ENCODE peak calls at places on chromosome 12, in ten cellular contexts. I is body of pancreas, B is testis, V is uterus, Z is heart left ventricle, K is vagina, G is HCT116, E is IMR-90, O is upper lobe of left lung, T is breast epithelium. N is an unnamed sample.
A peak's percentile ranks its signal among the peaks of the same experiment; 100 is the strongest.

GRCh38 chr12:8032242-8033152 is at the start of gene FOXJ2:
- DNase-seq in E (peak; percentile 58), B (peak; percentile 71), G (no peak), I (peak; percentile 85), T (peak; percentile 77), V (peak; percentile 86), Z (peak; percentile 89), K (no peak), O (peak; percentile 81), N (peak; percentile 85)

GRCh38 chr12:66111605-66112004 is 18.9 kb downstream of the LLPH start:
- DNase-seq in K (no peak), B (no peak), Z (no peak), T (no peak), O (no peak), I (no peak), E (no peak), G (no peak), V (no peak), N (no peak)

GRCh38 chr12:26680724-26681455 is 152.1 kb downstream of the ITPR2 start:
- DNase-seq in T (no peak), B (no peak), G (no peak), I (no peak), E (peak; percentile 63), K (no peak), Z (no peak), O (no peak), V (no peak), N (no peak)

GRCh38 chr12:116077431-116077830 is 200.1 kb downstream of the MED13L start:
- DNase-seq in E (no peak), B (no peak), T (no peak), Z (no peak), I (no peak), V (no peak), G (no peak), K (no peak), O (no peak), N (no peak)

GRCh38 chr12:76927170-76927784 is 48.5 kb upstream of the CSRP2 start:
- DNase-seq in Z (no peak), G (peak; percentile 27), O (no peak), B (peak; percentile 29), E (peak; percentile 57), I (no peak), K (no peak), T (no peak), V (no peak), N (no peak)

GRCh38 chr12:86006727-86007126 is 132.6 kb downstream of the NTS start:
- DNase-seq in V (no peak), Z (no peak), O (no peak), B (no peak), T (no peak), G (no peak), K (no peak), E (no peak), I (no peak), N (no peak)

GRCh38 chr12:128968668-128969067 is 115.4 kb downstream of the GLT1D1 start:
- DNase-seq in G (no peak), Z (no peak), E (no peak), I (no peak), K (no peak), B (no peak), T (no peak), O (no peak), V (no peak), N (no peak)

GRCh38 chr12:124842073-124842749 is 21.5 kb downstream of the SCARB1 start:
- DNase-seq in V (no peak), T (no peak), B (peak; percentile 68), E (no peak), Z (no peak), O (no peak), G (no peak), I (no peak), K (no peak), N (no peak)

GRCh38 chr12:12839886-12840285 is 26.7 kb downstream of the DDX47 start:
- DNase-seq in E (peak; percentile 87), B (no peak), K (no peak), T (peak; percentile 36), I (peak; percentile 27), Z (no peak), O (peak; percentile 74), G (peak; percentile 90), V (no peak), N (no peak)

GRCh38 chr12:32454075-32454474 is 54.7 kb downstream of the FGD4 start:
- DNase-seq in I (no peak), K (no peak), T (no peak), O (no peak), G (peak; percentile 35), V (no peak), B (no peak), E (peak; percentile 67), Z (no peak), N (no peak)

GRCh38 chr12:24719293-24719721 is 229.6 kb downstream of the BCAT1 start:
- DNase-seq in I (no peak), K (no peak), Z (no peak), B (no peak), G (no peak), T (no peak), E (peak; percentile 78), O (no peak), V (no peak), N (no peak)

GRCh38 chr12:93089805-93090569 is 160.9 kb upstream of the EEA1 start:
- DNase-seq in T (no peak), V (no peak), B (no peak), E (peak; percentile 99), G (peak; percentile 89), O (no peak), I (no peak), Z (no peak), K (no peak), N (no peak)

GRCh38 chr12:67996347-67996746 is 7.1 kb downstream of the IFNG-AS1 start:
- DNase-seq in I (no peak), T (no peak), G (no peak), B (no peak), E (no peak), Z (no peak), K (no peak), V (no peak), O (no peak), N (no peak)

GRCh38 chr12:121301876-121302275 is 5.4 kb upstream of the CAMKK2 start:
- DNase-seq in T (no peak), E (no peak), Z (no peak), G (no peak), V (no peak), I (no peak), B (no peak), K (no peak), O (no peak), N (no peak)

GRCh38 chr12:84811291-84811690 is 101.3 kb downstream of the SLC6A15 start:
- DNase-seq in E (peak; percentile 10), O (no peak), B (no peak), T (no peak), G (no peak), I (no peak), V (no peak), Z (no peak), K (no peak), N (no peak)

GRCh38 chr12:113297621-113298471 is 37.1 kb downstream of the SLC8B1 start:
- DNase-seq in Z (no peak), G (no peak), V (no peak), K (no peak), B (no peak), I (no peak), E (no peak), O (no peak), T (no peak), N (no peak)

GRCh38 chr12:68792952-68793351 is 15.0 kb upstream of the MDM2 start:
- DNase-seq in T (no peak), O (no peak), I (no peak), G (peak; percentile 59), Z (no peak), B (no peak), V (no peak), K (no peak), E (peak; percentile 49), N (no peak)

GRCh38 chr12:109715310-109716091 is 1.9 kb downstream of the FAM222A start:
- DNase-seq in G (no peak), T (no peak), Z (no peak), E (no peak), B (peak; percentile 81), K (no peak), V (no peak), I (peak; percentile 54), O (no peak), N (peak; percentile 71)

GRCh38 chr12:6534914-6535696 is 788 bp downstream of the GAPDH start:
- DNase-seq in T (peak; percentile 63), V (peak; percentile 74), G (no peak), E (peak; percentile 69), I (peak; percentile 79), B (peak; percentile 73), K (no peak), Z (peak; percentile 73), O (peak; percentile 91), N (peak; percentile 93)
- TF ChIP-seq POLR2A in T (no peak), V (peak; percentile 19), G (no peak), E (no peak), I (no peak), B (no peak), K (peak; percentile 22), Z (no peak), O (no peak), N (no peak)

DNA sequence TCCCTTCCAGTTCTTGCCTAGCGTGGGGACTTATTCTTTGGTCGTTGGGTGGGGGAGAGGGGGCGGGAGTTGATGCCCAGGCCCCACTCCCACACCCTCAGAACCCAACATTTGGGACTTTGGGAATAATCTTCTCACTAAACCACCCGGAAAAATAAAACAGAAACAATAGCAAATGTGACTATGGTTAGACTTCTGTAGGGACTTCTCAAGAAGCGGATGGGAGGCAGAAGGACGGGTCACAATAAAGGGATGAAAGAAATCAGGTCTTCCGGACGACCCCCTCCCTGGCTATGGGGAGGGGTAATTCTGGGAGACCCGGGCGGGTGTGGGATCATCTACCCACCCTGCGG is 28.5 kb upstream of the SMUG1 start:
- DNase-seq in E (no peak), I (no peak), O (no peak), K (no peak), T (no peak), Z (no peak), B (no peak), G (no peak), V (no peak), N (no peak)
- H3K4me3 ChIP-seq in E (peak overlapping the region; percentile 16), I (no peak overlapping the region), O (peak overlapping the region; percentile 40), K (peak overlapping the region; percentile 19), T (peak overlapping the region; percentile 9), Z (peak overlapping the region; percentile 50), B (no peak overlapping the region), G (no peak overlapping the region), V (peak overlapping the region; percentile 29), N (peak overlapping the region; percentile 36)

DNA sequence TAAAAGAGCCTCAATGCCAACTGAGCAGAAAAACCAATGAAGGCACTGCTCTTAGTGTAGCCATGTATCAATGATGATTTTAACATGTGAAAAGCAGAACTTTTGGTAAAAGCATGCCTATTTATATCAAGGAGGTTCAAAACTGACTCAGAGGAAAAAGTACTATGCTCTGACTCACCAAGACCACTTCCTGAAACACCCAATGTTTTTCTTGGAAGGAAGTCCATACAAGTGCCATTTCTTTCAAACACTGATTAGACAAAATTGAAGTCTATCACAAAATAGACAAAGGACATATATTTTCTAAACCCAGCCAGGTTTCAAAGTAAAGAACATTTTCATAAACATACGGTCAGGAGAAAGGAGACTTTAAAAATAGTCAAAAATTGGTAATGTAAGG is 88.6 kb downstream of the EPS8 start:
- DNase-seq in V (no peak), T (no peak), B (no peak), I (no peak), G (peak; percentile 85), O (no peak), E (peak; percentile 95), K (no peak), Z (no peak), N (no peak)
- TF ChIP-seq POLR2A in V (no peak), T (no peak), B (no peak), I (no peak), G (no peak), O (no peak), E (no peak), K (no peak), Z (no peak), N (no peak)

GRCh38 chr12:4809013-4809448 is 88.8 kb downstream of the GALNT8 start:
- DNase-seq in O (no peak), G (no peak), Z (no peak), T (no peak), K (no peak), I (no peak), E (no peak), V (no peak), B (peak; percentile 21), N (peak; percentile 68)
- H3K4me3 ChIP-seq in O (peak overlapping the region; percentile 36), G (no peak overlapping the region), Z (peak overlapping the region; percentile 62), T (peak overlapping the region; percentile 54), K (peak overlapping the region; percentile 40), I (no peak overlapping the region), E (no peak overlapping the region), V (peak overlapping the region; percentile 23), B (peak overlapping the region; percentile 31), N (peak overlapping the region; percentile 46)

N was measured in suprapubic skin.